ENCODE peak calls at places on chromosomes 12 and 14, in eight cellular contexts. L is fibroblast of mammary gland; J is AG10803; M is right atrium auricular region; C is stomach; K is HFF-Myc; S is CD8-positive, alpha-beta memory T cell; V is cardiac fibroblast. F is an unnamed sample.

GRCh38 chr14:91858536-91859275 is 8.6 kb downstream of the TC2N start:
- DNase-seq in C (no peak), V (peak), J (peak), M (no peak), K (peak), L (peak), S (no peak), F (no peak)

GRCh38 chr14:105700622-105701288 is 174.4 kb downstream of the TMEM121 start:
- DNase-seq in L (no peak), V (no peak), M (no peak), K (no peak), J (no peak), S (no peak), C (no peak), F (no peak)

GRCh38 chr12:5900533-5901255 is 44.4 kb downstream of the ANO2 start:
- DNase-seq in K (no peak), V (no peak), J (no peak), C (no peak), S (no peak), L (no peak), M (peak), F (no peak)

GRCh38 chr14:94303111-94303510 is 10.0 kb upstream of the SERPINA10 start:
- DNase-seq in K (no peak), J (no peak), V (no peak), S (no peak), M (peak), C (no peak), L (no peak), F (no peak)

GRCh38 chr14:65069874-65070709 is 32.2 kb downstream of the MAX start:
- DNase-seq in K (no peak), L (no peak), M (no peak), S (no peak), V (no peak), J (no peak), C (peak), F (no peak)

GRCh38 chr12:6855322-6855721 is 3.4 kb downstream of the USP5 start:
- DNase-seq in S (no peak), C (no peak), J (no peak), V (no peak), L (no peak), K (no peak), M (no peak), F (no peak)

GRCh38 chr12:49922349-49923034 is 18.8 kb upstream of the FAIM2 start:
- DNase-seq in J (no peak), S (no peak), V (no peak), M (no peak), L (no peak), K (no peak), C (no peak), F (no peak)

GRCh38 chr12:97276198-97276580 is 186.4 kb upstream of the RMST start:
- DNase-seq in K (no peak), C (no peak), M (no peak), J (no peak), L (no peak), V (no peak), S (no peak), F (peak)

GRCh38 chr12:52865090-52865944 is 16.5 kb upstream of the KRT78 start:
- DNase-seq in M (peak), V (peak), J (peak), K (no peak), S (no peak), L (peak), C (peak), F (peak)

GRCh38 chr12:26803552-26803951 is 29.4 kb downstream of the ITPR2 start:
- DNase-seq in C (no peak), J (peak), V (peak), M (no peak), L (peak), K (no peak), S (no peak), F (no peak)

GRCh38 chr12:130634866-130635265 is 81.2 kb downstream of the RIMBP2 start:
- DNase-seq in C (no peak), L (no peak), J (no peak), V (no peak), S (no peak), K (no peak), M (no peak), F (no peak)

GRCh38 chr12:71558445-71558844 is 105.2 kb downstream of the ZFC3H1 start:
- DNase-seq in V (peak), S (no peak), J (peak), K (no peak), C (no peak), L (peak), M (no peak), F (no peak)

GRCh38 chr14:51004352-51004800 is 60.1 kb upstream of the PYGL start:
- DNase-seq in S (no peak), J (peak), C (no peak), L (no peak), M (no peak), K (no peak), V (no peak), F (no peak)

GRCh38 chr12:19402743-19403400 is 36.4 kb upstream of the AEBP2 start:
- DNase-seq in C (peak), J (peak), S (no peak), L (no peak), V (peak), M (no peak), K (no peak), F (no peak)

GRCh38 chr12:130456375-130457199 is 118.9 kb downstream of the PIWIL1 start:
- DNase-seq in V (no peak), M (no peak), C (peak), K (no peak), J (no peak), L (no peak), S (no peak), F (no peak)

GRCh38 chr14:90484291-90484690 is 87.5 kb downstream of the CALM1 start:
- DNase-seq in V (no peak), J (no peak), L (no peak), S (no peak), C (no peak), K (no peak), M (no peak), F (no peak)
- H3K4me3 ChIP-seq in V (no peak), J (no peak), L (no peak), S (no peak), C (no peak), K (no peak), M (no peak), F (no peak)

GRCh38 chr14:26835949-26836570 is 238.2 kb upstream of the NOVA1 start:
- DNase-seq in M (no peak), J (no peak), K (no peak), S (no peak), L (no peak), V (peak), C (no peak), F (no peak)
- H3K4me3 ChIP-seq in M (no peak), J (no peak), K (no peak), S (no peak), L (no peak), V (no peak), C (no peak), F (no peak)

GRCh38 chr12:75390899-75391538 is at the start of gene GLIPR1L2:
- DNase-seq in K (peak), L (peak), C (peak), S (peak), M (peak), V (peak), J (peak), F (peak)

GRCh38 chr12:75389706-75390105 is 1.2 kb upstream of the GLIPR1L2 start:
- DNase-seq in S (peak), K (no peak), M (no peak), J (peak), C (no peak), V (peak), L (peak), F (no peak)

GRCh38 chr12:75390156-75390898 is 562 bp upstream of the GLIPR1L2 start:
- DNase-seq in V (peak), C (no peak), J (no peak), K (no peak), S (no peak), L (no peak), M (no peak), F (no peak)

GRCh38 chr12:75389061-75389460 is 1.8 kb upstream of the GLIPR1L2 start:
- DNase-seq in L (peak), C (no peak), S (no peak), K (peak), M (no peak), V (peak), J (peak), F (no peak)
- H3K4me3 ChIP-seq in L (no peak), C (no peak), S (no peak), K (no peak), M (no peak), V (no peak), J (no peak), F (no peak)

GRCh38 chr12:124420041-124420765 is 125.3 kb downstream of the RFLNA start:
- DNase-seq in V (no peak), J (no peak), C (no peak), S (no peak), L (no peak), M (no peak), K (no peak), F (no peak)

GRCh38 chr12:124422142-124422569 is 127.3 kb downstream of the RFLNA start:
- DNase-seq in C (peak), S (no peak), J (no peak), V (no peak), K (no peak), L (no peak), M (no peak), F (peak)

GRCh38 chr12:124419292-124420040 is 124.6 kb downstream of the RFLNA start:
- DNase-seq in L (no peak), M (no peak), S (no peak), V (no peak), K (no peak), C (no peak), J (no peak), F (no peak)

GRCh38 chr12:124422570-124423523 is 128.0 kb downstream of the RFLNA start:
- DNase-seq in J (peak), C (peak), M (peak), K (peak), S (no peak), V (peak), L (peak), F (peak)

GRCh38 chr12:124420972-124421674 is 126.2 kb downstream of the RFLNA start:
- DNase-seq in M (no peak), L (no peak), C (no peak), S (no peak), K (no peak), J (no peak), V (no peak), F (no peak)
- H3K4me3 ChIP-seq in M (no peak), L (no peak), C (no peak), S (no peak), K (no peak), J (no peak), V (no peak), F (no peak)

DNA sequence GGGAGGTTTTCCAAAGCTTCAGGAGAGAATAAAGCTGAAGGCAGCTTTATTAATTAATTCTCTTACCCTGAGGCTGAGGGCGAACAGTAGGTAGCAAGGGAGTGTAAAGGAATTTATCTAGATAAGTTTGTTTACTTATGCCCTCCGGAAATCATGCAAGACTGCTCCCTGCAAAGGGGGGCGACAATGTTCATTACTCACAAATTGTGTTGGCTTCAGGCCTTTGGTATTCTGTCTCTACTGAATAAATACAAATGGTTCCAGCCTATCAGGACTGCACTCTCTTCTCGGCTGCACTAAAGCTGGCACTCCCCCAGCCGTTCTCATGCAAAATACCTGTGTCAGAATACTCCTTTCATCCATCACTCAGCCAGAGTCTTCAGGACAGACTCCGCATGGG is 120.8 kb downstream of the PPHLN1 start:
- DNase-seq in S (no peak), K (no peak), C (no peak), V (no peak), L (no peak), J (no peak), M (no peak), F (peak)
- H3K4me3 ChIP-seq in S (no peak), K (no peak), C (no peak), V (no peak), L (no peak), J (no peak), M (no peak), F (no peak)